ENCODE peak calls at places on chromosomes 11 and 22, in seven cellular contexts. One of them, this sample, is unnamed.

GRCh38 chr11:90134420-90135003 is at the start of gene NAALAD2:
- DNase-seq in cardiac fibroblast: peak
- DNase-seq in T follicular helper cell: no peak
- DNase-seq in ACHN: peak
- DNase-seq in COR-L47: no peak
- DNase-seq in NCI-H460: no peak
- DNase-seq in CD4-positive, alpha-beta T cell: no peak
- DNase-seq in this sample: no peak

GRCh38 chr11:65184146-65184545 is 2.4 kb downstream of the CAPN1 start:
- DNase-seq in cardiac fibroblast: no peak
- DNase-seq in T follicular helper cell: no peak
- DNase-seq in ACHN: no peak
- DNase-seq in COR-L47: no peak
- DNase-seq in NCI-H460: no peak
- DNase-seq in CD4-positive, alpha-beta T cell: no peak
- DNase-seq in this sample: no peak

GRCh38 chr11:130209128-130209932 is 49.7 kb downstream of the ST14 start:
- DNase-seq in cardiac fibroblast: no peak
- DNase-seq in T follicular helper cell: no peak
- DNase-seq in ACHN: no peak
- DNase-seq in COR-L47: no peak
- DNase-seq in NCI-H460: no peak
- DNase-seq in CD4-positive, alpha-beta T cell: no peak
- DNase-seq in this sample: no peak

GRCh38 chr11:1873048-1873812 is 18.5 kb downstream of the PRR33 start:
- DNase-seq in cardiac fibroblast: peak
- DNase-seq in T follicular helper cell: no peak
- DNase-seq in ACHN: peak
- DNase-seq in COR-L47: no peak
- DNase-seq in NCI-H460: no peak
- DNase-seq in CD4-positive, alpha-beta T cell: no peak
- DNase-seq in this sample: no peak

GRCh38 chr22:32005453-32005852 is 37.6 kb upstream of the SLC5A1 start:
- DNase-seq in cardiac fibroblast: peak
- DNase-seq in T follicular helper cell: no peak
- DNase-seq in ACHN: peak
- DNase-seq in COR-L47: no peak
- DNase-seq in NCI-H460: no peak
- DNase-seq in CD4-positive, alpha-beta T cell: no peak
- DNase-seq in this sample: no peak

GRCh38 chr22:25219948-25220442 is 556 bp downstream of the CRYBB2 start:
- DNase-seq in cardiac fibroblast: no peak
- DNase-seq in T follicular helper cell: no peak
- DNase-seq in ACHN: no peak
- DNase-seq in COR-L47: peak
- DNase-seq in NCI-H460: no peak
- DNase-seq in CD4-positive, alpha-beta T cell: no peak
- DNase-seq in this sample: no peak

GRCh38 chr22:44489817-44490216 is 8.2 kb downstream of the RTL6 start:
- DNase-seq in cardiac fibroblast: no peak
- DNase-seq in T follicular helper cell: no peak
- DNase-seq in ACHN: no peak
- DNase-seq in COR-L47: no peak
- DNase-seq in NCI-H460: no peak
- DNase-seq in CD4-positive, alpha-beta T cell: no peak
- DNase-seq in this sample: no peak

GRCh38 chr11:38990139-38990538 is 2392.1 kb upstream of the RAG2 start:
- DNase-seq in cardiac fibroblast: no peak
- DNase-seq in T follicular helper cell: no peak
- DNase-seq in ACHN: no peak
- DNase-seq in COR-L47: no peak
- DNase-seq in NCI-H460: no peak
- DNase-seq in CD4-positive, alpha-beta T cell: no peak
- DNase-seq in this sample: no peak

GRCh38 chr11:124722176-124722575 is 17.6 kb upstream of the NRGN start:
- DNase-seq in cardiac fibroblast: no peak
- DNase-seq in T follicular helper cell: no peak
- DNase-seq in ACHN: no peak
- DNase-seq in COR-L47: no peak
- DNase-seq in NCI-H460: no peak
- DNase-seq in CD4-positive, alpha-beta T cell: no peak
- DNase-seq in this sample: no peak

GRCh38 chr11:14234446-14234845 is 124.5 kb downstream of the RRAS2 start:
- DNase-seq in cardiac fibroblast: no peak
- DNase-seq in T follicular helper cell: no peak
- DNase-seq in ACHN: no peak
- DNase-seq in COR-L47: no peak
- DNase-seq in NCI-H460: no peak
- DNase-seq in CD4-positive, alpha-beta T cell: no peak
- DNase-seq in this sample: no peak

GRCh38 chr11:9529333-9529648 is 44.2 kb upstream of the WEE1 start:
- DNase-seq in cardiac fibroblast: peak
- DNase-seq in T follicular helper cell: no peak
- DNase-seq in ACHN: no peak
- DNase-seq in COR-L47: no peak
- DNase-seq in NCI-H460: no peak
- DNase-seq in CD4-positive, alpha-beta T cell: no peak
- DNase-seq in this sample: no peak

GRCh38 chr11:19218801-19219460 is 17.1 kb upstream of the CSRP3 start:
- DNase-seq in cardiac fibroblast: peak
- DNase-seq in T follicular helper cell: no peak
- DNase-seq in ACHN: no peak
- DNase-seq in COR-L47: peak
- DNase-seq in NCI-H460: no peak
- DNase-seq in CD4-positive, alpha-beta T cell: no peak
- DNase-seq in this sample: no peak

GRCh38 chr22:27032121-27032761 is 374.9 kb downstream of the MIAT start:
- DNase-seq in cardiac fibroblast: no peak
- DNase-seq in T follicular helper cell: no peak
- DNase-seq in ACHN: peak
- DNase-seq in COR-L47: peak
- DNase-seq in NCI-H460: no peak
- DNase-seq in CD4-positive, alpha-beta T cell: no peak
- DNase-seq in this sample: no peak

GRCh38 chr11:121237686-121238658 is 54.6 kb upstream of the SC5D start:
- DNase-seq in cardiac fibroblast: peak
- DNase-seq in T follicular helper cell: no peak
- DNase-seq in ACHN: no peak
- DNase-seq in COR-L47: peak
- DNase-seq in NCI-H460: no peak
- DNase-seq in CD4-positive, alpha-beta T cell: no peak
- DNase-seq in this sample: no peak

GRCh38 chr11:6225024-6225423 is 9.4 kb downstream of the FHIP1B start:
- DNase-seq in cardiac fibroblast: no peak
- DNase-seq in T follicular helper cell: no peak
- DNase-seq in ACHN: no peak
- DNase-seq in COR-L47: no peak
- DNase-seq in NCI-H460: no peak
- DNase-seq in CD4-positive, alpha-beta T cell: no peak
- DNase-seq in this sample: no peak

GRCh38 chr11:35247428-35247827 is 108.5 kb downstream of the CD44 start:
- DNase-seq in cardiac fibroblast: no peak
- DNase-seq in T follicular helper cell: peak
- DNase-seq in ACHN: no peak
- DNase-seq in COR-L47: no peak
- DNase-seq in NCI-H460: no peak
- DNase-seq in CD4-positive, alpha-beta T cell: peak
- DNase-seq in this sample: peak

GRCh38 chr11:118917488-118918127 is 8.1 kb downstream of the BCL9L start:
- DNase-seq in cardiac fibroblast: peak
- DNase-seq in T follicular helper cell: no peak
- DNase-seq in ACHN: peak
- DNase-seq in COR-L47: peak
- DNase-seq in NCI-H460: peak
- DNase-seq in CD4-positive, alpha-beta T cell: no peak
- DNase-seq in this sample: peak

GRCh38 chr11:15016200-15016599 is 44.0 kb upstream of the CALCA start:
- DNase-seq in cardiac fibroblast: no peak
- DNase-seq in T follicular helper cell: no peak
- DNase-seq in ACHN: no peak
- DNase-seq in COR-L47: no peak
- DNase-seq in NCI-H460: no peak
- DNase-seq in CD4-positive, alpha-beta T cell: no peak
- DNase-seq in this sample: no peak

GRCh38 chr11:77884186-77884828 is 63.4 kb downstream of the AAMDC start:
- DNase-seq in cardiac fibroblast: peak
- DNase-seq in T follicular helper cell: no peak
- DNase-seq in ACHN: no peak
- DNase-seq in COR-L47: no peak
- DNase-seq in NCI-H460: no peak
- DNase-seq in CD4-positive, alpha-beta T cell: no peak
- DNase-seq in this sample: no peak

GRCh38 chr11:2674681-2675131 is 25.1 kb downstream of the KCNQ1OT1 start:
- DNase-seq in cardiac fibroblast: no peak
- DNase-seq in T follicular helper cell: no peak
- DNase-seq in ACHN: no peak
- DNase-seq in COR-L47: no peak
- DNase-seq in NCI-H460: no peak
- DNase-seq in CD4-positive, alpha-beta T cell: no peak
- DNase-seq in this sample: no peak

GRCh38 chr22:23837911-23838685 is 708 bp downstream of the DERL3 start:
- DNase-seq in cardiac fibroblast: no peak
- DNase-seq in T follicular helper cell: no peak
- DNase-seq in ACHN: no peak
- DNase-seq in COR-L47: no peak
- DNase-seq in NCI-H460: no peak
- DNase-seq in CD4-positive, alpha-beta T cell: no peak
- DNase-seq in this sample: no peak

GRCh38 chr11:46367244-46367915 is 14.1 kb upstream of the MDK start:
- DNase-seq in cardiac fibroblast: peak
- DNase-seq in T follicular helper cell: peak
- DNase-seq in ACHN: peak
- DNase-seq in COR-L47: peak
- DNase-seq in NCI-H460: no peak
- DNase-seq in CD4-positive, alpha-beta T cell: peak
- DNase-seq in this sample: peak

GRCh38 chr22:19709063-19709769 is 5.1 kb upstream of the SEPTIN5 start:
- DNase-seq in cardiac fibroblast: no peak
- DNase-seq in T follicular helper cell: no peak
- DNase-seq in ACHN: no peak
- DNase-seq in COR-L47: no peak
- DNase-seq in NCI-H460: no peak
- DNase-seq in CD4-positive, alpha-beta T cell: no peak
- DNase-seq in this sample: no peak

GRCh38 chr11:117010808-117011540 is 87.3 kb downstream of the SIK3 start:
- DNase-seq in cardiac fibroblast: peak
- DNase-seq in T follicular helper cell: no peak
- DNase-seq in ACHN: no peak
- DNase-seq in COR-L47: no peak
- DNase-seq in NCI-H460: no peak
- DNase-seq in CD4-positive, alpha-beta T cell: no peak
- DNase-seq in this sample: no peak

GRCh38 chr11:119417726-119418540 is 5.0 kb downstream of the THY1 start:
- DNase-seq in cardiac fibroblast: peak
- DNase-seq in T follicular helper cell: no peak
- DNase-seq in ACHN: peak
- DNase-seq in COR-L47: no peak
- DNase-seq in NCI-H460: no peak
- DNase-seq in CD4-positive, alpha-beta T cell: no peak
- DNase-seq in this sample: no peak

GRCh38 chr11:36455658-36456111 is 54.4 kb downstream of the TRAF6 start:
- DNase-seq in cardiac fibroblast: peak
- DNase-seq in T follicular helper cell: no peak
- DNase-seq in ACHN: peak
- DNase-seq in COR-L47: no peak
- DNase-seq in NCI-H460: no peak
- DNase-seq in CD4-positive, alpha-beta T cell: no peak
- DNase-seq in this sample: no peak

GRCh38 chr11:117815262-117815803 is 9.2 kb downstream of the FXYD2 start:
- DNase-seq in cardiac fibroblast: no peak
- DNase-seq in T follicular helper cell: peak
- DNase-seq in ACHN: peak
- DNase-seq in COR-L47: peak
- DNase-seq in NCI-H460: no peak
- DNase-seq in CD4-positive, alpha-beta T cell: peak
- DNase-seq in this sample: peak

GRCh38 chr11:72389116-72389515 is 45.2 kb downstream of the CLPB start:
- DNase-seq in cardiac fibroblast: no peak
- DNase-seq in T follicular helper cell: no peak
- DNase-seq in ACHN: no peak
- DNase-seq in COR-L47: no peak
- DNase-seq in NCI-H460: no peak
- DNase-seq in CD4-positive, alpha-beta T cell: no peak
- DNase-seq in this sample: no peak

GRCh38 chr11:92480519-92480918 is 255.9 kb downstream of the FAT3 start:
- DNase-seq in cardiac fibroblast: no peak
- DNase-seq in T follicular helper cell: no peak
- DNase-seq in ACHN: no peak
- DNase-seq in COR-L47: no peak
- DNase-seq in NCI-H460: no peak
- DNase-seq in CD4-positive, alpha-beta T cell: no peak
- DNase-seq in this sample: no peak

GRCh38 chr11:2885676-2886081 is at the start of gene CDKN1C:
- DNase-seq in cardiac fibroblast: peak
- DNase-seq in T follicular helper cell: peak
- DNase-seq in ACHN: peak
- DNase-seq in COR-L47: peak
- DNase-seq in NCI-H460: peak
- DNase-seq in CD4-positive, alpha-beta T cell: peak
- DNase-seq in this sample: peak

GRCh38 chr11:898540-899190 is 11.9 kb downstream of the CHID1 start:
- DNase-seq in cardiac fibroblast: peak
- DNase-seq in T follicular helper cell: no peak
- DNase-seq in ACHN: peak
- DNase-seq in COR-L47: no peak
- DNase-seq in NCI-H460: no peak
- DNase-seq in CD4-positive, alpha-beta T cell: no peak
- DNase-seq in this sample: no peak

GRCh38 chr11:92811341-92811740 is 158.1 kb upstream of the MTNR1B start:
- DNase-seq in cardiac fibroblast: no peak
- DNase-seq in T follicular helper cell: no peak
- DNase-seq in ACHN: no peak
- DNase-seq in COR-L47: no peak
- DNase-seq in NCI-H460: no peak
- DNase-seq in CD4-positive, alpha-beta T cell: no peak
- DNase-seq in this sample: no peak